ENCODE peak calls at places on chromosomes 16 and 17, in four cellular contexts. One of them, this sample, is unnamed.

GRCh38 chr17:80365983-80366382 is 49.0 kb upstream of the ENDOV start:
- DNase-seq in BJ: no peak
- DNase-seq in fibroblast of lung: no peak
- DNase-seq in glutamatergic neuron: no peak
- DNase-seq in this sample: no peak

GRCh38 chr17:83129676-83130075 is 50.3 kb downstream of the METRNL start:
- DNase-seq in BJ: no peak
- DNase-seq in fibroblast of lung: no peak
- DNase-seq in glutamatergic neuron: no peak
- DNase-seq in this sample: no peak

GRCh38 chr16:3868556-3868955 is 12.0 kb downstream of the CREBBP start:
- DNase-seq in BJ: no peak
- DNase-seq in fibroblast of lung: no peak
- DNase-seq in glutamatergic neuron: no peak
- DNase-seq in this sample: no peak

GRCh38 chr17:75492555-75493168 is 22.7 kb downstream of the CASKIN2 start:
- DNase-seq in BJ: no peak
- DNase-seq in fibroblast of lung: no peak
- DNase-seq in glutamatergic neuron: no peak
- DNase-seq in this sample: no peak

GRCh38 chr16:88881090-88881580 is 14.7 kb upstream of the PABPN1L start:
- DNase-seq in BJ: no peak
- DNase-seq in fibroblast of lung: no peak
- DNase-seq in glutamatergic neuron: no peak
- DNase-seq in this sample: no peak

GRCh38 chr17:55348749-55349354 is 72.8 kb downstream of the MMD start:
- DNase-seq in BJ: no peak
- DNase-seq in fibroblast of lung: peak; percentile 27
- DNase-seq in glutamatergic neuron: peak; percentile 45
- DNase-seq in this sample: peak; percentile 63

GRCh38 chr17:48994548-48995331 is 2.4 kb upstream of the IGF2BP1 start:
- DNase-seq in BJ: no peak
- DNase-seq in fibroblast of lung: no peak
- DNase-seq in glutamatergic neuron: no peak
- DNase-seq in this sample: no peak

GRCh38 chr16:47069841-47070584 is 73.7 kb downstream of the NETO2 start:
- DNase-seq in BJ: no peak
- DNase-seq in fibroblast of lung: no peak
- DNase-seq in glutamatergic neuron: no peak
- DNase-seq in this sample: no peak

GRCh38 chr16:27520982-27521673 is 28.6 kb downstream of the GTF3C1 start:
- DNase-seq in BJ: no peak
- DNase-seq in fibroblast of lung: peak; percentile 56
- DNase-seq in glutamatergic neuron: no peak
- DNase-seq in this sample: peak; percentile 83

GRCh38 chr16:1356061-1356900 is 4.5 kb downstream of the GNPTG start:
- DNase-seq in BJ: no peak
- DNase-seq in fibroblast of lung: no peak
- DNase-seq in glutamatergic neuron: no peak
- DNase-seq in this sample: no peak

GRCh38 chr16:82195917-82196494 is 26.0 kb upstream of the MPHOSPH6 start:
- DNase-seq in BJ: no peak
- DNase-seq in fibroblast of lung: no peak
- DNase-seq in glutamatergic neuron: no peak
- DNase-seq in this sample: peak; percentile 91

GRCh38 chr17:50260501-50260911 is 13.8 kb upstream of the TMEM92 start:
- DNase-seq in BJ: no peak
- DNase-seq in fibroblast of lung: no peak
- DNase-seq in glutamatergic neuron: peak; percentile 10
- DNase-seq in this sample: no peak

GRCh38 chr17:80523054-80523744 is 21.4 kb upstream of the RPTOR start:
- DNase-seq in BJ: no peak
- DNase-seq in fibroblast of lung: no peak
- DNase-seq in glutamatergic neuron: no peak
- DNase-seq in this sample: no peak

GRCh38 chr17:80195141-80195540 is 25.0 kb downstream of the SGSH start:
- DNase-seq in BJ: no peak
- DNase-seq in fibroblast of lung: no peak
- DNase-seq in glutamatergic neuron: no peak
- DNase-seq in this sample: no peak

GRCh38 chr17:49132699-49133364 is at the start of gene B4GALNT2:
- DNase-seq in BJ: no peak
- DNase-seq in fibroblast of lung: peak; percentile 7
- DNase-seq in glutamatergic neuron: peak; percentile 35
- DNase-seq in this sample: no peak

GRCh38 chr16:22928882-22929281 is 114.9 kb downstream of the HS3ST2 start:
- DNase-seq in BJ: no peak
- DNase-seq in fibroblast of lung: no peak
- DNase-seq in glutamatergic neuron: no peak
- DNase-seq in this sample: no peak

GRCh38 chr16:20364051-20364450 is 11.5 kb upstream of the UMOD start:
- DNase-seq in BJ: no peak
- DNase-seq in fibroblast of lung: no peak
- DNase-seq in glutamatergic neuron: no peak
- DNase-seq in this sample: no peak

GRCh38 chr16:72846594-72846993 is 201.3 kb downstream of the ZFHX3 start:
- DNase-seq in BJ: no peak
- DNase-seq in fibroblast of lung: no peak
- DNase-seq in glutamatergic neuron: no peak
- DNase-seq in this sample: no peak

GRCh38 chr17:48869821-48870318 is 22.7 kb upstream of the ATP5MC1 start:
- DNase-seq in BJ: no peak
- DNase-seq in fibroblast of lung: no peak
- DNase-seq in glutamatergic neuron: no peak
- DNase-seq in this sample: no peak

GRCh38 chr16:70700101-70701020 is 14.5 kb upstream of the MTSS2 start:
- DNase-seq in BJ: no peak
- DNase-seq in fibroblast of lung: no peak
- DNase-seq in glutamatergic neuron: no peak
- DNase-seq in this sample: no peak

GRCh38 chr16:4330277-4330882 is 14.5 kb downstream of the GLIS2 start:
- DNase-seq in BJ: no peak
- DNase-seq in fibroblast of lung: peak; percentile 40
- DNase-seq in glutamatergic neuron: peak; percentile 94
- DNase-seq in this sample: peak; percentile 78

GRCh38 chr17:75181608-75182318 is 996 bp downstream of the SUMO2 start:
- DNase-seq in BJ: no peak
- DNase-seq in fibroblast of lung: no peak
- DNase-seq in glutamatergic neuron: no peak
- DNase-seq in this sample: no peak

GRCh38 chr16:20411055-20411454 is 1.7 kb downstream of the ACSM5 start:
- DNase-seq in BJ: no peak
- DNase-seq in fibroblast of lung: no peak
- DNase-seq in glutamatergic neuron: no peak
- DNase-seq in this sample: no peak

GRCh38 chr17:79835470-79835899 is 3.8 kb downstream of the CBX4 start:
- DNase-seq in BJ: no peak
- DNase-seq in fibroblast of lung: no peak
- DNase-seq in glutamatergic neuron: peak; percentile 19
- DNase-seq in this sample: no peak

DNA sequence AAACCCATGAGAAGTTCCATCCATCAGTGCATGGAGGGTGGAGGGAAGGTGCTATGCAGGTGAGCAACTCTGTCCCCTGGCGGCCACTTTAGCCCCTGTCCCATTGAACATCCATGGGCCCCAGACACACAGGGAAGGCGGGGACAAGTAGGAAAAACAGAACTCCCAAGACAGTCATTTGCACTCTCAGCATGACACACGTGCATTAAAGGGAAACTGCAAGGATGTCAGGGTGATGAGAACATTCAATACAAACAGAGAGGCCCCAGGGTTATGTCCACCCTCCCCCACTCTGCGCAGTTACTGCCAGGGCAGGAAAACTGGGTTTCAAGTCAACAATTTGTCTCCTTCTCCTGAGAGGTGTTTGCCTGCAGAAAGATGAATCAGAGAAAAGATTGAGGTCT is 44.0 kb upstream of the AKTIP start:
- DNase-seq in BJ: no peak
- DNase-seq in fibroblast of lung: no peak
- DNase-seq in glutamatergic neuron: no peak
- DNase-seq in this sample: peak; percentile 59
- TF ChIP-seq CTCF in BJ: no peak
- TF ChIP-seq CTCF in fibroblast of lung: no peak
- TF ChIP-seq CTCF in glutamatergic neuron: peak; percentile 3
- TF ChIP-seq CTCF in this sample: peak; percentile 40

GRCh38 chr16:29737713-29738112 is 8.1 kb downstream of the C16orf54 start:
- DNase-seq in BJ: no peak
- DNase-seq in fibroblast of lung: no peak
- DNase-seq in glutamatergic neuron: no peak
- DNase-seq in this sample: no peak

GRCh38 chr16:29738514-29738913 is 7.3 kb downstream of the C16orf54 start:
- DNase-seq in BJ: no peak
- DNase-seq in fibroblast of lung: no peak
- DNase-seq in glutamatergic neuron: no peak
- DNase-seq in this sample: no peak

GRCh38 chr16:29734826-29735225 is 11.0 kb downstream of the C16orf54 start:
- DNase-seq in BJ: no peak
- DNase-seq in fibroblast of lung: no peak
- DNase-seq in glutamatergic neuron: no peak
- DNase-seq in this sample: peak; percentile 2

GRCh38 chr16:29736764-29737163 is 9.0 kb downstream of the C16orf54 start:
- DNase-seq in BJ: no peak
- DNase-seq in fibroblast of lung: no peak
- DNase-seq in glutamatergic neuron: no peak
- DNase-seq in this sample: no peak

GRCh38 chr16:29736112-29736511 is 9.7 kb downstream of the C16orf54 start:
- DNase-seq in BJ: no peak
- DNase-seq in fibroblast of lung: no peak
- DNase-seq in glutamatergic neuron: no peak
- DNase-seq in this sample: no peak
- TF ChIP-seq CTCF in BJ: no peak
- TF ChIP-seq CTCF in fibroblast of lung: no peak
- TF ChIP-seq CTCF in glutamatergic neuron: no peak
- TF ChIP-seq CTCF in this sample: no peak

DNA sequence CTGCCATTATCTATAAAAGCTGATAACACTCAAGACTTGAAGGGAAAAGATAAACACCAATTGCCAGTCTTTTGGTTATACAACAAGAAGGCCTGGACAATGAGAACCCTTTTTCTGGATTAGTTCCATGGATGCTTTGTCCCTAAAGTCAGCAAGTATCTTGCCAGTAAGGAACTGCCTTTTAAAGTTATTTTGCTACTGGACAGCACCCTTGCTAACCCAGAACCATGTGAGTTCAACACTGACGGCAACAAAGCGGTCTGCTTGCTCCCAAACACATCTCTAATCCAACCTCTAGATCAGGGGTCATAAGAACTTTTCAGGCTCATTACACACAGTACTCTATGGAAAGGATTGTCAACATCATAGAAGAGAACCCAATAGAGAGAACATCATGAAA is 25.3 kb upstream of the ABCA6 start:
- DNase-seq in BJ: no peak
- DNase-seq in fibroblast of lung: no peak
- DNase-seq in glutamatergic neuron: no peak
- DNase-seq in this sample: no peak
- TF ChIP-seq CTCF in BJ: no peak
- TF ChIP-seq CTCF in fibroblast of lung: no peak
- TF ChIP-seq CTCF in glutamatergic neuron: no peak
- TF ChIP-seq CTCF in this sample: no peak

DNA sequence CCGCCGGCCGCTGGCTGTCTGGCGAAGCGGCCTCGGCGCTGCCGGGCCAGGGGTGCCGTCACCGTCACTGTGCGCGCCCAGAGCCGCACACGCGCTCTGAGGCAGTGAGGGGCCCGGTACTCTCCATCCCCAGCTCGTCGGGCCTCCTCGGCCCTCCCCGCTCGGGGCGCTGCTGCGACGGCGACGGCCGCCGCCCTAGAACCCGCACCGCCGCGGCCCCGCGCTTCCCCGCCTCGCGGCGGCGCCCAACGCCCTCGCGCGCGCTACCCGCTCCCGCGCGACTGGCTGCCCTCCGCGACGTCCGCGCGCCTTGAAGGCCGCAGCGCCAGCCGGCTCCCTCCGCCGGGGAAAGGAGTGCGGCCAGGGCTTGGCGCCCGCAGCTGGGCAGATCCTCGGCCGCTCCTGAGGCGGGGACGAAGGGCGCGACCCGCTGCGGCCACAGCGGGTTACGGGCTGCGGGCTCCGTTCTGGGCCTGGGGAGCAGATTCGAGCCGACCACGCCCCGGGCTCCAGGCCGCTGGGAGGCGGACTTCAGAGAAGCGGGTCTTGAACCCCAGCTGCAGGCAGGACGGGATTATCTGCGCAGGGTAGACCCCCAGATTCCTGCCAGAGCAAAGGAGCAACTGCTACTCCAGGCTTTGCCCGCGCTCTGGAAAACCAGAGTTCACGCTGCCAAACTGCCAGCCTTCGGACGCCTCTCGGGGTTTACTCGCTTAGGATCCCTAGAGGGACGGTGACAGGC is at the start of gene ULK2:
- DNase-seq in BJ: no peak
- DNase-seq in fibroblast of lung: peak; percentile 84
- DNase-seq in glutamatergic neuron: peak; percentile 82
- DNase-seq in this sample: peak; percentile 86
- TF ChIP-seq CTCF in BJ: no peak
- TF ChIP-seq CTCF in fibroblast of lung: no peak
- TF ChIP-seq CTCF in glutamatergic neuron: no peak
- TF ChIP-seq CTCF in this sample: no peak

GRCh38 chr17:44968225-44969143 is at the start of gene C1QL1:
- DNase-seq in BJ: peak; percentile 35
- DNase-seq in fibroblast of lung: peak; percentile 86
- DNase-seq in glutamatergic neuron: peak; percentile 94
- DNase-seq in this sample: peak; percentile 93
- TF ChIP-seq CTCF in BJ: peak; percentile 22
- TF ChIP-seq CTCF in fibroblast of lung: peak; percentile 28
- TF ChIP-seq CTCF in glutamatergic neuron: peak; percentile 49
- TF ChIP-seq CTCF in this sample: peak; percentile 9